ENCODE peak calls at places on chromosome 4, in six cellular contexts. W, M, F, C, Y and L are unnamed samples.
A peak's percentile ranks its signal among the peaks of the same experiment; 100 is the strongest.

GRCh38 chr4:157992948-157993839 is 179.6 kb downstream of the GASK1B start:
- DNase-seq in W (no peak), F (no peak), Y (no peak), M (no peak), C (no peak), L (no peak)

GRCh38 chr4:142944565-142944964 is 98.5 kb upstream of the INPP4B start:
- DNase-seq in F (no peak), C (no peak), M (no peak), Y (no peak), W (no peak), L (no peak)

GRCh38 chr4:100420571-100420970 is 97.3 kb downstream of the EMCN start:
- DNase-seq in Y (no peak), M (no peak), W (no peak), C (no peak), F (no peak), L (no peak)

GRCh38 chr4:151786158-151786495 is 25.3 kb upstream of the GATB start:
- DNase-seq in M (no peak), F (no peak), W (no peak), Y (no peak), C (no peak), L (no peak)

GRCh38 chr4:35105486-35105885 is 1138.8 kb downstream of the ARAP2 start:
- DNase-seq in C (no peak), M (no peak), F (no peak), W (no peak), Y (no peak), L (no peak)

GRCh38 chr4:183600189-183600685 is 58.7 kb downstream of the RWDD4 start:
- DNase-seq in M (peak; percentile 10), F (peak; percentile 5), C (no peak), Y (peak; percentile 9), W (no peak), L (no peak)

GRCh38 chr4:38605794-38606586 is 58.0 kb upstream of the KLF3 start:
- DNase-seq in F (no peak), M (peak; percentile 10), W (no peak), Y (no peak), C (no peak), L (no peak)

GRCh38 chr4:67765928-67766327 is 11.7 kb upstream of the GNRHR start:
- DNase-seq in F (no peak), W (no peak), C (no peak), Y (no peak), M (no peak), L (no peak)

GRCh38 chr4:2806392-2807355 is 13.8 kb downstream of the SH3BP2 start:
- DNase-seq in W (no peak), Y (no peak), C (no peak), M (no peak), F (no peak), L (no peak)

GRCh38 chr4:97978791-97979488 is 164.3 kb downstream of the STPG2 start:
- DNase-seq in Y (no peak), F (no peak), C (no peak), W (no peak), M (no peak), L (no peak)

GRCh38 chr4:184959309-184959708 is 59.0 kb upstream of the HELT start:
- DNase-seq in C (no peak), M (no peak), F (no peak), Y (no peak), W (no peak), L (no peak)

GRCh38 chr4:119783200-119783978 is 154.8 kb upstream of the PDE5A start:
- DNase-seq in M (no peak), Y (no peak), C (no peak), W (no peak), F (no peak), L (no peak)